ENCODE peak calls at places on chromosomes 11 and 22, in five cellular contexts. N, I, S, U and E are unnamed samples.

GRCh38 chr22:47059701-47060161 is 297.3 kb downstream of the TBC1D22A start:
- DNase-seq in N (no peak), I (no peak), S (no peak), U (no peak), E (no peak)

GRCh38 chr11:82826526-82826925 is 73.7 kb downstream of the PRCP start:
- DNase-seq in N (no peak), I (no peak), S (no peak), U (no peak), E (no peak)

GRCh38 chr11:129747161-129747560 is 68.5 kb upstream of the TMEM45B start:
- DNase-seq in N (no peak), I (no peak), S (no peak), U (no peak), E (no peak)

GRCh38 chr22:38243007-38243775 is 29.6 kb downstream of the TMEM184B start:
- DNase-seq in N (peak), I (no peak), S (peak), U (no peak), E (no peak)

GRCh38 chr11:132456735-132457328 is 1075.5 kb downstream of the OPCML start:
- DNase-seq in N (no peak), I (no peak), S (no peak), U (no peak), E (no peak)

GRCh38 chr22:39612811-39613548 is 42.4 kb downstream of the CACNA1I start:
- DNase-seq in N (peak), I (no peak), S (no peak), U (no peak), E (no peak)

GRCh38 chr22:35761037-35761436 is 43.4 kb downstream of the APOL5 start:
- DNase-seq in N (no peak), I (no peak), S (peak), U (no peak), E (no peak)

GRCh38 chr11:22076215-22076930 is 116.5 kb upstream of the ANO5 start:
- DNase-seq in N (no peak), I (no peak), S (no peak), U (no peak), E (no peak)

GRCh38 chr22:46578824-46579561 is 41.2 kb upstream of the GRAMD4 start:
- DNase-seq in N (no peak), I (peak), S (no peak), U (no peak), E (no peak)